ENCODE peak calls at places on chromosomes 6 and 20, in four cellular contexts. K is Peyer's patch; R is LHCN-M2; H is T-helper 2 cell treated with Interferon-gamma antibody and Interleukin-4, amounts not matched to agents 5 μg/mL and 100 μg/mL, for 36 hours. S is an unnamed sample.

GRCh38 chr6:9494864-9495263 is 920.0 kb downstream of the TFAP2A start:
- DNase-seq in K (no peak), R (no peak), H (no peak), S (no peak)

GRCh38 chr6:72296375-72296774 is 325.5 kb upstream of the KCNQ5 start:
- DNase-seq in K (no peak), R (no peak), H (no peak), S (no peak)

GRCh38 chr6:41560440-41561192 is 14.4 kb downstream of the FOXP4 start:
- DNase-seq in K (peak), R (no peak), H (peak), S (no peak)

GRCh38 chr20:61733216-61733615 is 332.5 kb downstream of the TAF4 start:
- DNase-seq in K (no peak), R (no peak), H (no peak), S (no peak)

GRCh38 chr20:47642118-47642517 is 140.4 kb downstream of the NCOA3 start:
- DNase-seq in K (no peak), R (no peak), H (no peak), S (no peak)

GRCh38 chr20:50496773-50497375 is 13.3 kb upstream of the PTPN1 start:
- DNase-seq in K (no peak), R (peak), H (no peak), S (peak)

GRCh38 chr20:7924692-7925091 is 15.6 kb downstream of the HAO1 start:
- DNase-seq in K (no peak), R (peak), H (no peak), S (peak)

GRCh38 chr6:27891300-27891913 is 20.8 kb downstream of the OR2B2 start:
- DNase-seq in K (no peak), R (no peak), H (no peak), S (no peak)

GRCh38 chr6:149046822-149047246 is 270.7 kb upstream of the TAB2 start:
- DNase-seq in K (peak), R (no peak), H (no peak), S (peak)

GRCh38 chr20:8621021-8621420 is 447.9 kb upstream of the PLCB4 start:
- DNase-seq in K (no peak), R (no peak), H (no peak), S (no peak)

GRCh38 chr6:87151786-87152527 is 3.4 kb upstream of the ZNF292 start:
- DNase-seq in K (peak), R (peak), H (peak), S (no peak)

GRCh38 chr6:168383062-168383854 is 57.7 kb upstream of the SMOC2 start:
- DNase-seq in K (no peak), R (no peak), H (no peak), S (no peak)

GRCh38 chr6:71194730-71195129 is 93.9 kb upstream of the OGFRL1 start:
- DNase-seq in K (no peak), R (peak), H (no peak), S (peak)

GRCh38 chr6:87074051-87074711 is 20.7 kb downstream of the CGA start:
- DNase-seq in K (no peak), R (no peak), H (no peak), S (no peak)

GRCh38 chr6:10146723-10147451 is 268.0 kb downstream of the TFAP2A start:
- DNase-seq in K (no peak), R (peak), H (no peak), S (peak)

GRCh38 chr6:138778331-138778730 is 4.8 kb downstream of the CCDC28A start:
- DNase-seq in K (no peak), R (no peak), H (no peak), S (no peak)

GRCh38 chr6:40395698-40396076 is 191.5 kb downstream of the LRFN2 start:
- DNase-seq in K (no peak), R (no peak), H (no peak), S (no peak)

GRCh38 chr6:157649311-157650260 is 173.5 kb upstream of the SNX9 start:
- DNase-seq in K (no peak), R (no peak), H (no peak), S (no peak)

GRCh38 chr20:62816879-62817873 is at the start of gene COL9A3:
- DNase-seq in K (no peak), R (no peak), H (no peak), S (no peak)

GRCh38 chr6:113011803-113012202 is 664.7 kb downstream of the RFPL4B start:
- DNase-seq in K (no peak), R (peak), H (no peak), S (no peak)